ENCODE peak calls at places on chromosomes 1 and 21, in five cellular contexts. One of them, this sample, is unnamed.

GRCh38 chr1:3403011-3403345 is 51.5 kb upstream of the ARHGEF16 start:
- DNase-seq in SJCRH30: no peak
- DNase-seq in fibroblast of lung: no peak
- DNase-seq in cardiac muscle cell: no peak
- DNase-seq in OCI-LY7: no peak
- DNase-seq in this sample: no peak

GRCh38 chr21:45551816-45552695 is 9.8 kb upstream of the SLC19A1 start:
- DNase-seq in fibroblast of lung: no peak
- DNase-seq in cardiac muscle cell: no peak
- DNase-seq in OCI-LY7: no peak
- DNase-seq in SJCRH30: no peak
- DNase-seq in this sample: no peak

GRCh38 chr21:41745971-41746743 is 20.7 kb downstream of the RIPK4 start:
- DNase-seq in cardiac muscle cell: no peak
- DNase-seq in SJCRH30: no peak
- DNase-seq in OCI-LY7: peak; percentile 39
- DNase-seq in fibroblast of lung: no peak
- DNase-seq in this sample: peak; percentile 50

GRCh38 chr1:7620196-7620595 is 150.9 kb upstream of the VAMP3 start:
- DNase-seq in cardiac muscle cell: no peak
- DNase-seq in OCI-LY7: no peak
- DNase-seq in fibroblast of lung: no peak
- DNase-seq in SJCRH30: no peak
- DNase-seq in this sample: no peak

GRCh38 chr1:101316276-101316675 is 79.5 kb downstream of the S1PR1 start:
- DNase-seq in fibroblast of lung: no peak
- DNase-seq in SJCRH30: peak; percentile 83
- DNase-seq in cardiac muscle cell: no peak
- DNase-seq in OCI-LY7: no peak
- DNase-seq in this sample: no peak

GRCh38 chr1:212179394-212180076 is 105.7 kb upstream of the PPP2R5A start:
- DNase-seq in cardiac muscle cell: peak; percentile 73
- DNase-seq in OCI-LY7: no peak
- DNase-seq in SJCRH30: peak; percentile 32
- DNase-seq in fibroblast of lung: peak; percentile 95
- DNase-seq in this sample: no peak

GRCh38 chr1:87045757-87046422 is 131.5 kb downstream of the HS2ST1 start:
- DNase-seq in OCI-LY7: peak; percentile 48
- DNase-seq in SJCRH30: no peak
- DNase-seq in cardiac muscle cell: no peak
- DNase-seq in fibroblast of lung: peak; percentile 63
- DNase-seq in this sample: no peak

GRCh38 chr1:186536272-186536905 is 75.5 kb upstream of the PDC start:
- DNase-seq in fibroblast of lung: peak; percentile 32
- DNase-seq in SJCRH30: no peak
- DNase-seq in cardiac muscle cell: peak; percentile 65
- DNase-seq in OCI-LY7: no peak
- DNase-seq in this sample: no peak

GRCh38 chr1:163084330-163084729 is 15.2 kb downstream of the RGS4 start:
- DNase-seq in cardiac muscle cell: no peak
- DNase-seq in SJCRH30: no peak
- DNase-seq in fibroblast of lung: peak; percentile 87
- DNase-seq in OCI-LY7: no peak
- DNase-seq in this sample: no peak

GRCh38 chr1:2258122-2258812 is 30.1 kb downstream of the SKI start:
- DNase-seq in SJCRH30: no peak
- DNase-seq in OCI-LY7: no peak
- DNase-seq in fibroblast of lung: no peak
- DNase-seq in cardiac muscle cell: no peak
- DNase-seq in this sample: no peak

GRCh38 chr1:45410850-45411509 is 70.7 kb upstream of the MUTYH start:
- DNase-seq in SJCRH30: no peak
- DNase-seq in cardiac muscle cell: no peak
- DNase-seq in OCI-LY7: no peak
- DNase-seq in fibroblast of lung: peak; percentile 31
- DNase-seq in this sample: no peak

GRCh38 chr1:116804736-116805135 is 50.5 kb downstream of the CD2 start:
- DNase-seq in fibroblast of lung: no peak
- DNase-seq in OCI-LY7: no peak
- DNase-seq in cardiac muscle cell: no peak
- DNase-seq in SJCRH30: no peak
- DNase-seq in this sample: no peak

GRCh38 chr1:24870551-24871195 is 59.4 kb downstream of the RUNX3 start:
- DNase-seq in cardiac muscle cell: no peak
- DNase-seq in SJCRH30: no peak
- DNase-seq in fibroblast of lung: no peak
- DNase-seq in OCI-LY7: no peak
- DNase-seq in this sample: no peak

GRCh38 chr1:222068937-222069336 is 327.0 kb upstream of the DUSP10 start:
- DNase-seq in cardiac muscle cell: no peak
- DNase-seq in fibroblast of lung: peak; percentile 62
- DNase-seq in OCI-LY7: no peak
- DNase-seq in SJCRH30: no peak
- DNase-seq in this sample: no peak

GRCh38 chr1:239244084-239244483 is 142.3 kb upstream of the CHRM3 start:
- DNase-seq in cardiac muscle cell: no peak
- DNase-seq in OCI-LY7: no peak
- DNase-seq in fibroblast of lung: no peak
- DNase-seq in SJCRH30: no peak
- DNase-seq in this sample: no peak

GRCh38 chr1:102919659-102920058 is 188.7 kb downstream of the COL11A1 start:
- DNase-seq in cardiac muscle cell: peak; percentile 42
- DNase-seq in SJCRH30: no peak
- DNase-seq in OCI-LY7: no peak
- DNase-seq in fibroblast of lung: peak; percentile 81
- DNase-seq in this sample: no peak

GRCh38 chr1:7962011-7962335 is 462 bp downstream of the PARK7 start:
- DNase-seq in SJCRH30: no peak
- DNase-seq in cardiac muscle cell: no peak
- DNase-seq in OCI-LY7: no peak
- DNase-seq in fibroblast of lung: no peak
- DNase-seq in this sample: no peak

GRCh38 chr21:45990741-45991605 is 9.4 kb downstream of the COL6A1 start:
- DNase-seq in SJCRH30: no peak
- DNase-seq in OCI-LY7: no peak
- DNase-seq in cardiac muscle cell: no peak
- DNase-seq in fibroblast of lung: no peak
- DNase-seq in this sample: peak; percentile 12

GRCh38 chr1:92859400-92860039 is 27.7 kb downstream of the RPL5 start:
- DNase-seq in cardiac muscle cell: no peak
- DNase-seq in OCI-LY7: no peak
- DNase-seq in SJCRH30: no peak
- DNase-seq in fibroblast of lung: no peak
- DNase-seq in this sample: no peak

GRCh38 chr1:81634294-81634693 is 166.4 kb upstream of the ADGRL2 start:
- DNase-seq in fibroblast of lung: no peak
- DNase-seq in SJCRH30: no peak
- DNase-seq in cardiac muscle cell: no peak
- DNase-seq in OCI-LY7: no peak
- DNase-seq in this sample: no peak

GRCh38 chr1:155126494-155127104 is 1.1 kb upstream of the EFNA1 start:
- DNase-seq in OCI-LY7: no peak
- DNase-seq in SJCRH30: peak; percentile 48
- DNase-seq in fibroblast of lung: peak; percentile 45
- DNase-seq in cardiac muscle cell: peak; percentile 54
- DNase-seq in this sample: peak; percentile 80

GRCh38 chr1:94125551-94126514 is 4.9 kb upstream of the ABCA4 start:
- DNase-seq in SJCRH30: peak; percentile 91
- DNase-seq in fibroblast of lung: no peak
- DNase-seq in OCI-LY7: no peak
- DNase-seq in cardiac muscle cell: no peak
- DNase-seq in this sample: no peak

GRCh38 chr1:206590025-206590834 is 22.0 kb downstream of the EIF2D start:
- DNase-seq in SJCRH30: peak; percentile 30
- DNase-seq in OCI-LY7: no peak
- DNase-seq in cardiac muscle cell: peak; percentile 34
- DNase-seq in fibroblast of lung: peak; percentile 85
- DNase-seq in this sample: no peak

DNA sequence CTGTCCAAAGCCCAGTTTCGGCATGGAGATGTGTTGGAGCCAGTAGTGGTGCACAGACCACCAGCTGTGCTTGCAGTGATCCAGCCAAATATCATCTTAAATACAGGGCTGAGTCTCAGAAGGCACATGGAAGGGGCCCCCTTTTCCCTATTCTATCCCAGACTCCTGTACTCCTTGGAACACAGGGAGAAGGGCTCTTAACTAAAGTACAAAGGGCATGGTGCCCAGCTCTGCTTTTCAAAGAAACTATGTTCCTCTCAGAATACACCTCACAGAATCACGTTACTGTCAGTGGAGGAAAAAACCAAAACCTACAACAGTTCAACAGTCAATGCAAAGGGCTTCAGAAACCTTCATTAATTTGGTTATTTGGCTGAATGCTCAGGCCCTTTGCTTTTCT is 180.6 kb upstream of the C1orf105 start:
- DNase-seq in SJCRH30: no peak
- DNase-seq in OCI-LY7: no peak
- DNase-seq in cardiac muscle cell: no peak
- DNase-seq in fibroblast of lung: no peak
- DNase-seq in this sample: no peak
- H3K4me1 ChIP-seq in SJCRH30: no peaks in the 10 kb centered on the region
- H3K4me1 ChIP-seq in OCI-LY7: no peaks in the 10 kb centered on the region
- H3K4me1 ChIP-seq in cardiac muscle cell: no peaks in the 10 kb centered on the region
- H3K4me1 ChIP-seq in fibroblast of lung: no peaks in the 10 kb centered on the region
- H3K4me1 ChIP-seq in this sample: no peaks in the 10 kb centered on the region

GRCh38 chr1:51752073-51752948 is 126.2 kb downstream of the NRDC start:
- DNase-seq in cardiac muscle cell: no peak
- DNase-seq in SJCRH30: no peak
- DNase-seq in OCI-LY7: no peak
- DNase-seq in fibroblast of lung: no peak
- DNase-seq in this sample: no peak

GRCh38 chr1:51745304-51745570 is 128.3 kb downstream of the OSBPL9 start:
- DNase-seq in OCI-LY7: no peak
- DNase-seq in fibroblast of lung: no peak
- DNase-seq in SJCRH30: no peak
- DNase-seq in cardiac muscle cell: no peak
- DNase-seq in this sample: no peak

GRCh38 chr1:51750218-51750617 is 128.3 kb downstream of the NRDC start:
- DNase-seq in fibroblast of lung: peak; percentile 47
- DNase-seq in SJCRH30: peak; percentile 13
- DNase-seq in OCI-LY7: no peak
- DNase-seq in cardiac muscle cell: peak; percentile 67
- DNase-seq in this sample: no peak

GRCh38 chr1:51750729-51751128 is 127.8 kb downstream of the NRDC start:
- DNase-seq in SJCRH30: no peak
- DNase-seq in OCI-LY7: no peak
- DNase-seq in cardiac muscle cell: peak; percentile 47
- DNase-seq in fibroblast of lung: peak; percentile 19
- DNase-seq in this sample: no peak

DNA sequence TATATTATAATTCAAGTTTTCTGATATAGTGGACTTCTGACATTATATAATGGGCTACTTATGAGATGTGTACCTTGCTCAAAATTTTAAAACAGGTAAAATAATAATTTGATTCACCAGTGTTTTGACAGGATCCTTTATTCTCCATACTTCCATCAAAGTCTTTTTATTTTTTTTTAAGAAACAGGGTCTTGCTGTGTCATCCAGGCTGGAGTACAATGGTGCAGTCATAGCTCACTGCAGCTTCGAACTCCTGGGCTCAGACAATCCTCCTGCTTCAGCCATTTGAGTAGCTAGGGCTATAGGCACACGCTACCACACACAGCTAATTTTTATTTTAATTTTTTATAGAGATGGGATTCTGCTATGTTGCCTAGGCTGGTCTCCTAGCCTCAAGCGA is 129.4 kb downstream of the NRDC start:
- DNase-seq in cardiac muscle cell: no peak
- DNase-seq in SJCRH30: no peak
- DNase-seq in fibroblast of lung: no peak
- DNase-seq in OCI-LY7: no peak
- DNase-seq in this sample: no peak
- H3K4me1 ChIP-seq in cardiac muscle cell: peaks cover 15% of the 10 kb centered on the region
- H3K4me1 ChIP-seq in SJCRH30: no peaks in the 10 kb centered on the region
- H3K4me1 ChIP-seq in fibroblast of lung: no peaks in the 10 kb centered on the region
- H3K4me1 ChIP-seq in OCI-LY7: no peaks in the 10 kb centered on the region
- H3K4me1 ChIP-seq in this sample: no peaks in the 10 kb centered on the region

GRCh38 chr21:36321325-36322082 is 1.5 kb downstream of the MORC3 start:
- DNase-seq in SJCRH30: peak; percentile 82
- DNase-seq in fibroblast of lung: peak; percentile 33
- DNase-seq in cardiac muscle cell: peak; percentile 18
- DNase-seq in OCI-LY7: peak; percentile 38
- DNase-seq in this sample: no peak

GRCh38 chr21:36325373-36326010 is 5.5 kb downstream of the MORC3 start:
- DNase-seq in SJCRH30: no peak
- DNase-seq in fibroblast of lung: peak; percentile 68
- DNase-seq in cardiac muscle cell: no peak
- DNase-seq in OCI-LY7: no peak
- DNase-seq in this sample: no peak

GRCh38 chr21:36320421-36321324 is 676 bp downstream of the MORC3 start:
- DNase-seq in SJCRH30: peak; percentile 93
- DNase-seq in fibroblast of lung: peak; percentile 73
- DNase-seq in cardiac muscle cell: peak; percentile 73
- DNase-seq in OCI-LY7: peak; percentile 57
- DNase-seq in this sample: peak; percentile 75

GRCh38 chr21:36322083-36322424 is 2.1 kb downstream of the MORC3 start:
- DNase-seq in cardiac muscle cell: no peak
- DNase-seq in SJCRH30: no peak
- DNase-seq in fibroblast of lung: no peak
- DNase-seq in OCI-LY7: no peak
- DNase-seq in this sample: no peak

GRCh38 chr21:36323032-36323431 is 3.0 kb downstream of the MORC3 start:
- DNase-seq in cardiac muscle cell: no peak
- DNase-seq in fibroblast of lung: no peak
- DNase-seq in OCI-LY7: no peak
- DNase-seq in SJCRH30: no peak
- DNase-seq in this sample: no peak
- H3K4me1 ChIP-seq in cardiac muscle cell: peaks cover 12% of the 10 kb centered on the region
- H3K4me1 ChIP-seq in fibroblast of lung: no peaks in the 10 kb centered on the region
- H3K4me1 ChIP-seq in OCI-LY7: peaks cover 28% of the 10 kb centered on the region
- H3K4me1 ChIP-seq in SJCRH30: peaks cover 8% of the 10 kb centered on the region
- H3K4me1 ChIP-seq in this sample: no peaks in the 10 kb centered on the region

DNA sequence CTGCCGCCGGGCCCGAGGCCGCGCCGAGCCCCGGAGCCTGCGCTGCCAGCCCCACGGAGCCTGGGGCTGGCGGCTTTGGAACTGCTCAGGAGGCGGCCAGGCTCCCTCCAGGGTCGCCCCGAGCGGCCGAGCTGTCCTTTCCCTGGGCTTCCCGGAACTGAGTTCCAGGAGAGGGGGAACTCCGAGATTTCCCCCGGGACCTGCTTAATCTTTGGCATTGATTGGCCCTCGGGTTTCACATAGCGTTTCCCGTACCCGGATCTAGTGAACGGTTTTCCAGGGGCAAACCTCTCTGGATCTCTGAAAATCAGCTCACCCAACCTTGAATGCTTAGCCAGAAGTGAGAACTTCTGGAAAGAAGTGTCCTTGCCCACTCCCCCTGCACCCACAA is 544 bp downstream of the H6PD start:
- DNase-seq in cardiac muscle cell: peak; percentile 81
- DNase-seq in SJCRH30: peak; percentile 88
- DNase-seq in OCI-LY7: no peak
- DNase-seq in fibroblast of lung: peak; percentile 42
- DNase-seq in this sample: no peak
- H3K4me1 ChIP-seq in cardiac muscle cell: peaks cover 9% of the 10 kb centered on the region
- H3K4me1 ChIP-seq in SJCRH30: peaks cover 21% of the 10 kb centered on the region
- H3K4me1 ChIP-seq in OCI-LY7: peaks cover 38% of the 10 kb centered on the region
- H3K4me1 ChIP-seq in fibroblast of lung: peaks cover 5% of the 10 kb centered on the region
- H3K4me1 ChIP-seq in this sample: peaks cover 51% of the 10 kb centered on the region